ENCODE peak calls at places on chromosome 21, in nine cellular contexts. D is tibial artery; I is AG09309; Q is pancreas; J is CD8-positive, alpha-beta T cell; G is brain microvascular endothelial cell; Z is fibroblast of pulmonary artery; B is heart left ventricle; S is esophagus squamous epithelium. W is an unnamed sample.

GRCh38 chr21:32514275-32515055 is 70.9 kb downstream of the TCP10L start:
- DNase-seq in J (no peak), I (no peak), G (no peak), Z (no peak), D (no peak), B (no peak), Q (no peak), S (no peak), W (no peak)

GRCh38 chr21:26513212-26513611 is 59.9 kb downstream of the CYYR1 start:
- DNase-seq in Q (no peak), S (no peak), G (peak), Z (peak), I (peak), B (no peak), J (no peak), D (no peak), W (peak)

GRCh38 chr21:31908106-31909031 is 35.5 kb downstream of the HUNK start:
- DNase-seq in G (no peak), D (no peak), Z (no peak), J (no peak), I (peak), Q (peak), S (no peak), B (no peak), W (no peak)

GRCh38 chr21:38721983-38722382 is 83.7 kb upstream of the ETS2 start:
- DNase-seq in Z (peak), J (no peak), B (no peak), G (peak), I (no peak), Q (no peak), D (no peak), S (no peak), W (no peak)

GRCh38 chr21:25330266-25330665 is 277.0 kb downstream of the MRPL39 start:
- DNase-seq in B (no peak), I (no peak), Q (no peak), J (no peak), S (no peak), D (no peak), Z (peak), G (peak), W (peak)

GRCh38 chr21:14084068-14084501 is 126.7 kb downstream of the LIPI start:
- DNase-seq in D (no peak), G (no peak), Z (no peak), I (no peak), Q (no peak), B (no peak), S (no peak), J (no peak), W (no peak)

GRCh38 chr21:33208534-33208933 is 21.2 kb upstream of the IFNAR2 start:
- DNase-seq in Q (no peak), S (no peak), I (no peak), G (no peak), Z (no peak), B (no peak), J (no peak), D (no peak), W (no peak)

GRCh38 chr21:39472211-39472610 is 20.4 kb downstream of the SH3BGR start:
- DNase-seq in Z (no peak), J (no peak), S (no peak), D (no peak), Q (no peak), B (no peak), I (no peak), G (no peak), W (no peak)

GRCh38 chr21:20741445-20741844 is 256.8 kb upstream of the NCAM2 start:
- DNase-seq in J (no peak), B (no peak), Q (no peak), I (no peak), D (no peak), S (no peak), G (no peak), Z (no peak), W (no peak)

GRCh38 chr21:38802050-38803026 is 3.4 kb upstream of the ETS2 start:
- DNase-seq in B (no peak), I (no peak), J (no peak), D (no peak), S (no peak), Z (no peak), G (no peak), Q (no peak), W (no peak)

GRCh38 chr21:39388038-39388810 is 39.3 kb upstream of the HMGN1 start:
- DNase-seq in S (no peak), G (peak), Q (peak), Z (peak), J (peak), B (peak), I (peak), D (peak), W (peak)

GRCh38 chr21:33212159-33212851 is 17.4 kb upstream of the IFNAR2 start:
- DNase-seq in I (no peak), Q (no peak), B (no peak), J (no peak), D (no peak), S (no peak), G (peak), Z (peak), W (peak)

GRCh38 chr21:21851657-21852056 is 853.4 kb downstream of the NCAM2 start:
- DNase-seq in G (no peak), Z (peak), B (no peak), Q (no peak), D (no peak), J (no peak), I (no peak), S (no peak), W (peak)

GRCh38 chr21:18493420-18493819 is 89.8 kb upstream of the TMPRSS15 start:
- DNase-seq in J (no peak), G (peak), Z (peak), S (no peak), B (no peak), Q (no peak), D (no peak), I (no peak), W (peak)

GRCh38 chr21:29657228-29657989 is 282.4 kb downstream of the GRIK1 start:
- DNase-seq in Z (no peak), J (no peak), G (no peak), B (no peak), I (no peak), D (no peak), S (no peak), Q (peak), W (no peak)

GRCh38 chr21:38925923-38926322 is 120.2 kb downstream of the ETS2 start:
- DNase-seq in Z (peak), G (peak), D (peak), S (no peak), B (peak), I (peak), Q (no peak), J (no peak), W (peak)

GRCh38 chr21:15015622-15016471 is 49.0 kb downstream of the NRIP1 start:
- DNase-seq in D (no peak), B (no peak), J (no peak), I (peak), S (no peak), G (peak), Q (no peak), Z (peak), W (peak)

GRCh38 chr21:25845729-25846256 is 111.0 kb downstream of the GABPA start:
- DNase-seq in D (no peak), J (no peak), Z (no peak), B (no peak), G (no peak), S (no peak), I (no peak), Q (no peak), W (peak)

GRCh38 chr21:26469789-26470188 is 103.3 kb downstream of the CYYR1 start:
- DNase-seq in B (no peak), Z (peak), I (peak), G (peak), S (no peak), Q (no peak), D (no peak), J (no peak), W (peak)

GRCh38 chr21:15498455-15498854 is 231.3 kb upstream of the USP25 start:
- DNase-seq in Z (no peak), I (no peak), B (no peak), D (no peak), S (no peak), G (no peak), J (no peak), Q (no peak), W (no peak)

GRCh38 chr21:39016740-39017315 is 166.4 kb downstream of the PSMG1 start:
- DNase-seq in G (no peak), I (peak), Q (no peak), B (no peak), J (no peak), Z (no peak), S (no peak), D (no peak), W (peak)

GRCh38 chr21:26954591-26955214 is 12.2 kb downstream of the ADAMTS5 start:
- DNase-seq in Q (no peak), G (no peak), D (no peak), I (no peak), S (no peak), J (no peak), B (no peak), Z (no peak), W (peak)

GRCh38 chr21:14270631-14271030 is 54.7 kb downstream of the RBM11 start:
- DNase-seq in D (no peak), S (no peak), I (no peak), Q (no peak), B (no peak), Z (no peak), G (no peak), J (no peak), W (no peak)

GRCh38 chr21:25956993-25957714 is 213.4 kb downstream of the APP start:
- DNase-seq in D (no peak), I (peak), Z (peak), S (no peak), B (no peak), Q (no peak), G (peak), J (no peak), W (peak)

GRCh38 chr21:23496729-23497128 is 2110.6 kb downstream of the MRPL39 start:
- DNase-seq in I (no peak), G (no peak), Z (no peak), Q (no peak), S (no peak), B (no peak), J (no peak), D (no peak), W (no peak)

GRCh38 chr21:26966978-26967913 is at the start of gene ADAMTS5:
- DNase-seq in B (peak), I (peak), Z (peak), S (no peak), D (peak), G (peak), J (no peak), Q (no peak), W (peak)

GRCh38 chr21:14403681-14404318 is 20.9 kb upstream of the HSPA13 start:
- DNase-seq in B (no peak), G (peak), S (no peak), J (no peak), Z (peak), D (no peak), I (peak), Q (no peak), W (peak)

GRCh38 chr21:40846057-40846456 is 901 bp downstream of the DSCAM start:
- DNase-seq in B (no peak), G (no peak), Q (no peak), D (no peak), Z (no peak), I (no peak), J (no peak), S (no peak), W (no peak)

GRCh38 chr21:34369741-34370140 is 5.6 kb upstream of the SMIM11 start:
- DNase-seq in D (no peak), Q (no peak), Z (no peak), J (no peak), I (no peak), B (no peak), S (no peak), G (no peak), W (no peak)

GRCh38 chr21:34367320-34367935 is 3.6 kb downstream of the KCNE2 start:
- DNase-seq in J (peak), G (peak), S (no peak), D (no peak), B (no peak), I (peak), Q (no peak), Z (peak), W (peak)

GRCh38 chr21:34372321-34372720 is 3.0 kb upstream of the SMIM11 start:
- DNase-seq in J (no peak), G (no peak), Z (no peak), S (no peak), I (no peak), D (no peak), B (no peak), Q (no peak), W (no peak)
- TF ChIP-seq CTCF in J (no peak), G (no peak), Z (no peak), S (no peak), I (no peak), D (no peak), B (no peak), Q (no peak), W (no peak)

DNA sequence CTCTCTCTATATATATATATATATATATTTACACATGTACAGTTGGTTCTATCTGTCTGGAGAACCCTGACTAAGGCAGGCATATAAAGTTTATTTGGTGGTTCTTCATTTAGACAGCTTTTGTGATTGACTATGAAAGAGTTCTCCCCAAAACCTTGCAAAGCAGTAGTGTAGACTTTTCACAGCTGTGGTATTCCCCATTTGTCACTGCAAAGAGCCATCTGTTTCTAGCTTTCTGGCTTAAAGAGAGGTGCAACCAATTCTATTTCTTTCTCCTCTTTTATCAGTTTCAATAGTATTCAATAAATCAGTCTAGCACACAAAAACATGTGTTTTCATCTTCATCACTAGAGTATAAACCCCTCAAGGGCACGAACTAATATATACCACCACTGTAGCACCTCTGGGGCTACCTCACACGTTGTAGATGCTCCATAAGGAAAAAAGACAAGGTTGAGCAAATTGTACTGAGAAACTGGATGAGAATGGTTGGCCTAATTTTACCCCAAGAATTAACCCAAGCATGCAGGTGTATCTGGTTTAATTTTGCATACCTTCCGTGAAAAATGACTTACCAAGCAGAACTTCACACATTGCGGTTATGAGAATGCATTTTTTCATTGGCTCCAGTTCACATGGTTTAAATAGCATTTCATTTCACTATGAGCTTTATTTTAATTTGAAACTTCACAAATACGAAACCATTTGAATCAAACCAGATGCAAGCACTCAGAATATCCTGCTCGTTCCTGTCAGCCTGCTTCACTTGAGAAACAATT is 512.4 kb downstream of the LTN1 start:
- DNase-seq in Z (no peak), G (no peak), I (no peak), D (no peak), B (no peak), J (no peak), Q (no peak), S (no peak), W (no peak)
- H3K4me3 ChIP-seq in Z (no peak), G (no peak), I (no peak), D (no peak), B (no peak), J (no peak), Q (no peak), S (no peak), W (no peak)

GRCh38 chr21:42010507-42011493 is 640 bp upstream of the ZBTB21 start:
- DNase-seq in Z (no peak), J (no peak), S (no peak), B (no peak), Q (peak), D (no peak), I (no peak), G (no peak), W (peak)
- TF ChIP-seq CTCF in Z (no peak), J (no peak), S (no peak), B (no peak), Q (no peak), D (peak), I (no peak), G (no peak), W (no peak)

GRCh38 chr21:44090332-44090731 is 16.9 kb upstream of the PWP2 start:
- DNase-seq in Z (no peak), B (no peak), S (no peak), J (no peak), I (no peak), D (peak), G (no peak), Q (no peak), W (no peak)
- H3K4me3 ChIP-seq in Z (no peak), B (no peak), S (no peak), J (peak), I (no peak), D (no peak), G (no peak), Q (no peak), W (no peak)

DNA sequence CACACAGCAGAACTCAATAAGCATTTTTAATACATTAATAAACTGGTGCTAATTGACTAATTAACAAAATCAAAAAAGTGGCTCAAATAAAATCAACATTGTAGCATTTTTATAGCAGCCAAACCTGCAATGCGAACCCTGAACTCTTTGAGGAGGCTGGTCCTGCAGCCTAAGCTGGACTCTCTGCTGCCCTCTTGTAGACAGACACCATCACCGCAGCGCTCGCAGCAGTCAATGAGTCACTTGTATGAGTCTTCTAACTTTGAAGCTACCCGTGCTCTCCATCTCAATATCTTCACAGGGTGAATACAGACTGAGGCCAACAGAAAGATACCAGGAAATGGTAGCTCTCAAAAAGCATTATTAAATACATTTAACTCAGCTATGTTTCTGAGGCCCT is 9.7 kb upstream of the KRTAP7-1 start:
- DNase-seq in J (no peak), D (no peak), I (no peak), B (no peak), S (no peak), Z (peak), Q (peak), G (peak), W (peak)
- TF ChIP-seq CTCF in J (no peak), D (no peak), I (no peak), B (no peak), S (peak), Z (no peak), Q (peak), G (peak), W (no peak)

DNA sequence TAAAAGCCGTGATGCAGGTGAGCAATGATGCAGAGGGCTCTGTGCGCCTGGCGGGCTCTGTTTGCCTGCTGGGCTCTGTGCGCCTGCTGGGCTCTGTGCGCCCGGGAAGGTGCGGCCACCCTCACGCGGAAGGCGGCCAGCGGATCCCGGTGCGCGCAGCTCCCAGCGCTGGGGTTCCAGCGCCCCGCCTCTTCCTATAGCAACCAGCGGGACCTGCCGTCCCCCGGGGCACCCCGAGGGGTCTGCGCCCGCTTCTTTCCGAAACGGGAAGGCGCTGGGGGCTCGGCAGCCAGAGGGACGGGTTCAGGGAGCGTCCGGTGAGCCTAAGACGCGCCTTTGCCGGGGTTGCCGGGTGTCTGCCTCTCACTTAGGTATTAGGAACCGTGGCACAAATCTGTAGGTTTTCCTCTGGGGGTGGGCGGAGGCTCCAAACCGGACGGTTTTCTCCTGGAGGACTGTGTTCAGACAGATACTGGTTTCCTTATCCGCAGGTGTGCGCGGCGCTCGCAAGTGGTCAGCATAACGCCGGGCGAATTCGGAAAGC is 31.8 kb downstream of the PRMT2 start:
- DNase-seq in D (no peak), I (no peak), B (no peak), J (no peak), Q (no peak), S (no peak), Z (peak), G (peak), W (peak)
- H3K4me3 ChIP-seq in D (peak), I (peak), B (peak), J (peak), Q (peak), S (peak), Z (peak), G (peak), W (peak)

GRCh38 chr21:44718571-44718970 is 7.2 kb upstream of the TSPEAR start:
- DNase-seq in G (no peak), Q (no peak), I (no peak), D (no peak), Z (no peak), B (no peak), S (no peak), J (no peak), W (no peak)
- TF ChIP-seq CTCF in G (no peak), Q (no peak), I (no peak), D (no peak), Z (no peak), B (no peak), S (no peak), J (no peak), W (no peak)

GRCh38 chr21:37383784-37384311 is 17.3 kb downstream of the DYRK1A start:
- DNase-seq in B (no peak), S (no peak), J (no peak), I (no peak), Z (no peak), G (no peak), D (no peak), Q (no peak), W (no peak)

GRCh38 chr21:37383066-37383465 is 16.5 kb downstream of the DYRK1A start:
- DNase-seq in B (no peak), Q (no peak), G (no peak), D (no peak), S (no peak), Z (peak), I (no peak), J (no peak), W (no peak)

GRCh38 chr21:37384416-37384815 is 17.8 kb downstream of the DYRK1A start:
- DNase-seq in Z (no peak), B (no peak), S (no peak), Q (no peak), I (no peak), J (no peak), D (no peak), G (no peak), W (no peak)

GRCh38 chr21:37386151-37386550 is 19.6 kb downstream of the DYRK1A start:
- DNase-seq in S (no peak), B (no peak), Q (no peak), J (no peak), Z (no peak), D (no peak), G (no peak), I (no peak), W (no peak)

DNA sequence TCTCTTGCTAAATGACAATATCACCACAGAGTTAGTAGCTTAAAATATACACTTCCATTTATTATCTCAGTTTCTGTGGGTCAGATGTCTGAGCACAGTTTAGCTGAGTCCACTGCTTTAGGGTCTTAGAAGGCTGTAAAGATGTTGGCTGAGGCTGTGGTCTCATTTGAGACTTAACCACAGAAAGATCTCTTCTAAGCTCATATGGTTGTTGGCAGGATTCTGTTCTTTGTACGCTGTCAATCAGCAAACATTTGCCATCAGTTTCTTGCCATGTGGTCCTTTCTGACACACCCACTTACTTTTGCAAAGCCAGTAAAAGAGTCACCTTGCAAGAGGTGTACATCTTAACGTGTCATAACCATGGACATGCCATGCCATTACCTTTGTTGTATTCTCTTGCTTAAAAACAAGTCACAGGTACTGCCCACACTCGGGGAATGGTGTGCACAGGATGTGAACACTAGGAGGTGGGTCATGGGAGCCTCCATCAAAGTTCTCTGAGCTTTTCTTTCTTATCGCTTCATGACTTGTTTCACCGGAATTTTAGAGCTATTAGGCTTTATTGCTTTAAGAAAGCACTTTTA is 18.7 kb downstream of the DYRK1A start:
- DNase-seq in S (no peak), J (no peak), Z (no peak), I (no peak), G (no peak), D (no peak), Q (no peak), B (no peak), W (no peak)
- H3K4me3 ChIP-seq in S (no peak), J (no peak), Z (no peak), I (no peak), G (no peak), D (no peak), Q (no peak), B (no peak), W (no peak)

GRCh38 chr21:36035381-36035791 is 24.9 kb downstream of the SETD4 start:
- DNase-seq in G (no peak), J (no peak), I (no peak), Z (no peak), Q (no peak), S (no peak), D (no peak), B (no peak), W (no peak)
- TF ChIP-seq CTCF in G (no peak), J (no peak), I (no peak), Z (no peak), Q (no peak), S (no peak), D (no peak), B (no peak), W (no peak)

GRCh38 chr21:17114019-17114418 is 398.8 kb upstream of the CXADR start:
- DNase-seq in S (no peak), I (no peak), G (no peak), Z (no peak), Q (no peak), D (no peak), B (no peak), J (no peak), W (no peak)
- H3K4me3 ChIP-seq in S (no peak), I (no peak), G (no peak), Z (no peak), Q (no peak), D (no peak), B (no peak), J (no peak), W (no peak)

W was measured in foreskin fibroblast.